ENCODE peak calls at places on chromosomes 16 and 17, in six cellular contexts. B, S, R, E, I and P are unnamed samples.

GRCh38 chr17:82879241-82879640 is 39.4 kb upstream of the ZNF750 start:
- DNase-seq in S (no peak), R (no peak), I (no peak), B (no peak), E (no peak), P (no peak)

GRCh38 chr16:25143898-25144297 is 32.4 kb downstream of the LCMT1 start:
- DNase-seq in I (no peak), R (no peak), B (no peak), E (no peak), S (no peak), P (no peak)

GRCh38 chr16:16120382-16121184 is 102.7 kb downstream of the ABCC6 start:
- DNase-seq in R (no peak), S (no peak), B (peak), I (peak), E (peak), P (peak)

GRCh38 chr16:69482410-69482951 is 58.1 kb downstream of the CYB5B start:
- DNase-seq in S (no peak), E (peak), I (peak), R (no peak), B (peak), P (peak)

GRCh38 chr17:17152385-17152784 is 53.7 kb downstream of the PLD6 start:
- DNase-seq in S (no peak), E (no peak), B (no peak), R (no peak), I (no peak), P (no peak)

GRCh38 chr16:56611281-56611833 is 3.0 kb downstream of the MT2A start:
- DNase-seq in E (no peak), S (no peak), R (no peak), B (no peak), I (peak), P (peak)

GRCh38 chr16:84712138-84712671 is 12.4 kb downstream of the USP10 start:
- DNase-seq in B (no peak), R (no peak), I (no peak), E (no peak), S (no peak), P (no peak)

GRCh38 chr17:18033442-18034099 is 5.4 kb downstream of the ATPAF2 start:
- DNase-seq in E (peak), B (peak), S (no peak), I (peak), R (peak), P (peak)

GRCh38 chr16:11564046-11564926 is 22.4 kb downstream of the LITAF start:
- DNase-seq in B (no peak), S (no peak), E (no peak), R (no peak), I (no peak), P (no peak)

GRCh38 chr16:11134722-11135121 is 121.3 kb downstream of the SOCS1 start:
- DNase-seq in S (no peak), R (no peak), I (no peak), B (no peak), E (no peak), P (no peak)

GRCh38 chr17:39246274-39246673 is 20.5 kb upstream of the STAC2 start:
- DNase-seq in E (no peak), I (no peak), R (no peak), B (no peak), S (no peak), P (no peak)

GRCh38 chr17:49342575-49342936 is 19.5 kb downstream of the ZNF652 start:
- DNase-seq in B (no peak), E (no peak), R (no peak), I (peak), S (no peak), P (no peak)

GRCh38 chr16:88881675-88882357 is 15.4 kb upstream of the PABPN1L start:
- DNase-seq in R (no peak), S (no peak), B (no peak), I (no peak), E (no peak), P (no peak)

GRCh38 chr17:75914643-75915265 is 10.1 kb upstream of the MRPL38 start:
- DNase-seq in R (no peak), B (no peak), S (no peak), E (no peak), I (no peak), P (no peak)

GRCh38 chr17:33267279-33267790 is 25.8 kb downstream of the ASIC2 start:
- DNase-seq in S (no peak), B (no peak), R (no peak), I (peak), E (no peak), P (peak)

GRCh38 chr17:38598536-38598935 is 7.2 kb downstream of the SRCIN1 start:
- DNase-seq in I (peak), R (no peak), E (peak), S (no peak), B (peak), P (peak)

GRCh38 chr16:12680531-12680930 is 123.2 kb downstream of the CPPED1 start:
- DNase-seq in E (no peak), R (no peak), S (no peak), B (no peak), I (no peak), P (no peak)

GRCh38 chr17:29557085-29557697 is 9.6 kb downstream of the ABHD15 start:
- DNase-seq in I (peak), R (no peak), E (no peak), B (no peak), S (no peak), P (peak)

GRCh38 chr17:7944321-7944720 is 12.3 kb downstream of the CNTROB start:
- DNase-seq in I (no peak), R (no peak), S (no peak), B (no peak), E (no peak), P (no peak)